ENCODE peak calls at places on chromosomes 13 and 19, in five cellular contexts. Y, B, K, Z and O are unnamed samples.

GRCh38 chr19:7772752-7773291 is 9.8 kb downstream of the CLEC4M start:
- DNase-seq in Z (no peak), B (no peak), Y (peak), K (no peak), O (peak)

GRCh38 chr19:19747357-19748220 is 14.7 kb upstream of the ZNF14 start:
- DNase-seq in Z (no peak), Y (no peak), K (no peak), B (no peak), O (no peak)

GRCh38 chr19:41403181-41403970 is 5.8 kb downstream of the BCKDHA start:
- DNase-seq in Z (no peak), Y (no peak), B (no peak), K (no peak), O (no peak)

GRCh38 chr13:112119192-112120030 is 52.5 kb downstream of the SOX1 start:
- DNase-seq in B (no peak), K (no peak), Y (no peak), Z (no peak), O (no peak)

GRCh38 chr19:3035542-3036118 is 6.5 kb upstream of the TLE2 start:
- DNase-seq in Y (peak), Z (peak), K (peak), B (peak), O (peak)

GRCh38 chr19:3618144-3618810 is 8.3 kb downstream of the CACTIN start:
- DNase-seq in B (peak), Y (no peak), Z (no peak), K (peak), O (peak)

GRCh38 chr19:58054792-58055482 is 4.1 kb upstream of the ZNF135 start:
- DNase-seq in Y (peak), B (peak), Z (no peak), K (no peak), O (no peak)

GRCh38 chr19:48826606-48827020 is 9.7 kb downstream of the HSD17B14 start:
- DNase-seq in K (no peak), Z (no peak), Y (no peak), B (no peak), O (peak)

GRCh38 chr13:52995946-52996345 is 32.7 kb upstream of the OLFM4 start:
- DNase-seq in Y (no peak), Z (no peak), K (no peak), B (no peak), O (no peak)

GRCh38 chr13:114032121-114032799 is 58.4 kb upstream of the C13orf46 start:
- DNase-seq in Y (no peak), Z (no peak), B (peak), K (no peak), O (no peak)

GRCh38 chr19:55070755-55071502 is 4.7 kb upstream of the EPS8L1 start:
- DNase-seq in Z (no peak), B (peak), Y (peak), K (no peak), O (peak)

GRCh38 chr19:4379383-4380253 is 20.7 kb downstream of the SH3GL1 start:
- DNase-seq in Y (peak), Z (no peak), B (no peak), K (peak), O (peak)

GRCh38 chr13:40660270-40660669 is 6.2 kb downstream of the FOXO1 start:
- DNase-seq in Z (no peak), K (no peak), B (no peak), Y (no peak), O (no peak)

GRCh38 chr13:91031508-91031907 is 316.0 kb upstream of the MIR17HG start:
- DNase-seq in B (no peak), K (no peak), Z (no peak), Y (no peak), O (no peak)

GRCh38 chr19:52492201-52492960 is 35.1 kb upstream of the ZNF808 start:
- DNase-seq in Z (no peak), K (no peak), B (no peak), Y (no peak), O (no peak)

GRCh38 chr19:50001158-50001557 is 24.0 kb downstream of the VRK3 start:
- DNase-seq in Z (no peak), Y (no peak), K (no peak), B (no peak), O (no peak)

GRCh38 chr19:35265126-35265995 is 3.4 kb upstream of the USF2 start:
- DNase-seq in Z (no peak), Y (peak), K (no peak), B (no peak), O (peak)

GRCh38 chr13:42378383-42378780 is 106.4 kb downstream of the AKAP11 start:
- DNase-seq in Y (no peak), B (no peak), Z (no peak), K (no peak), O (no peak)

GRCh38 chr13:40061466-40062450 is 406.3 kb downstream of the COG6 start:
- DNase-seq in Z (no peak), Y (peak), B (no peak), K (no peak), O (peak)

GRCh38 chr13:75480691-75481175 is 1.2 kb downstream of the TBC1D4 start:
- DNase-seq in Z (no peak), K (peak), Y (peak), B (peak), O (peak)

GRCh38 chr13:106318941-106319411 is 216.5 kb downstream of the EFNB2 start:
- DNase-seq in B (peak), Z (peak), K (no peak), Y (peak), O (peak)

GRCh38 chr19:6734096-6734696 is 3.2 kb downstream of the GPR108 start:
- DNase-seq in Z (no peak), Y (no peak), K (no peak), B (no peak), O (no peak)

GRCh38 chr19:6735181-6735891 is 2.0 kb downstream of the GPR108 start:
- DNase-seq in Z (no peak), B (no peak), K (no peak), Y (no peak), O (no peak)

GRCh38 chr19:6732803-6733337 is 4.5 kb downstream of the GPR108 start:
- DNase-seq in K (no peak), Z (no peak), B (no peak), Y (no peak), O (no peak)

GRCh38 chr19:6731822-6732221 is 5.6 kb downstream of the GPR108 start:
- DNase-seq in K (no peak), Y (no peak), B (no peak), Z (no peak), O (no peak)

DNA sequence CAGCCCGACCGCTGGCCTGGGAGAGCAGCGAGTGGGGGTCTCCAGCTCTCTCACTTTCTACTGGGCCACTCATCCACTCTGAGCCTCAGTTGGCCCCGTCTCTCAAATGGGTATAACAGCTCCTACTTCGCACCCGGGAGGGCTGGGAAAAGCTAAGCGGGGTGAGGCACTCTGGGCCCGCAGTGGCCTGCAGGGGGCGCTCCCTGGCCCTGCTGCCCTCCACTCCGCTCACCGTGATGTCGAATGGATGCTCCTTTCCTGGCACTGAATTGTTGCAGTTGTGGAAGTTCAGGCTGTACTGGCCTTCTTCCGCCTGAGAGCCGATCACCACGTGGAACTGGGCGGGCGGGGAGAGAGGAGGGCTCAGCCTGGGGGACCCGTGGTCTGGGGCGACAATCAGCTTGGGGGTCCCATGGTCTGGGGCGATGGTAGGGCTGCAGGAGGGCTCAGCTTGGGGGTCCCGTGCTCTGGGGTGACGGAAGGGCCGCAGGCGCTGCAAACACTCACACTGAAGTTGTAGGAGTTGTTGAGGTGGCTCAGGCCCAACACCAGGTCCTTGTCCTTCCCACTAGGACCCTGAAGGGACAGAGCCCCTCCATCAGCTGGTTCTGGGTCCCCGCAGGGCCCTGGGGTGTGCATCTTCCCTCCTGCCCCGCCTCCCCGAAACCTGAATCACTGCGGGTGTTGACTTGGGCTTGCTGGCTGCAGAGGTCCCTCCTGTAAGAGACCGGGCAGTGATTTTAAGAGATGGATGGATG is 3.9 kb downstream of the GPR108 start:
- DNase-seq in Z (no peak), Y (no peak), B (no peak), K (no peak), O (no peak)
- TF ChIP-seq CTCF in Z (peak), Y (peak), B (peak), K (peak), O (peak)

DNA sequence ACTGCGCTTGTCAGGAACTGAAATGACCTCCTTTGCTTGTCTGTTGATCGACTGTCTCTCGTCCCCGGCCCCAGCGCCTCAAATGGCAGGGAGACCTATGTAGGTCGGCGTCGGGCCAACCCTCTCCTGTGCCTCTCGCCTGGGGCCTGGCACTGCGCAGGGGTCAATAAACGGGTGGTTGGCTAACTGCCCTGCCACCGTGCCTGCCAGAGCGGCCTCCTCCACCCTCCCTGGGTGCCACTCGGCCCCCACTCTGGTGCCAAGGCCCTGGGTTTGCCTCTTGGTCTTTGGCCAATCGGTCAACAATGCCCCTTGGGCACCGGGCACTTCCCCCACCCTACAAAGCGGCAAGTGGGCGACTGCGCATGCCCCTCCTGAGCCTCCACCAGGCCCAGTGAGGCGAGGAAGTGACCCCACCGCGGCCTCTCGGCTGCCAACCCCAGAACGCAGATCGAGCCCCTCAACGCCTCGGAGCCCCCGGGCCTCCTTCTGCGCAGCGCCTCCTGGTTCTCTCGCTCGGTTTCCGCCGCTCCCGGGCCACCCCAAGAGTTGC is 1.1 kb downstream of the KEAP1 start:
- DNase-seq in K (peak), Z (no peak), Y (no peak), B (peak), O (peak)
- TF ChIP-seq CTCF in K (peak), Z (no peak), Y (no peak), B (no peak), O (no peak)

GRCh38 chr19:16441661-16442071 is 30.1 kb downstream of the EPS15L1 start:
- DNase-seq in Z (no peak), K (no peak), Y (no peak), B (no peak), O (peak)
- TF ChIP-seq CTCF in Z (peak), K (no peak), Y (peak), B (peak), O (peak)

DNA sequence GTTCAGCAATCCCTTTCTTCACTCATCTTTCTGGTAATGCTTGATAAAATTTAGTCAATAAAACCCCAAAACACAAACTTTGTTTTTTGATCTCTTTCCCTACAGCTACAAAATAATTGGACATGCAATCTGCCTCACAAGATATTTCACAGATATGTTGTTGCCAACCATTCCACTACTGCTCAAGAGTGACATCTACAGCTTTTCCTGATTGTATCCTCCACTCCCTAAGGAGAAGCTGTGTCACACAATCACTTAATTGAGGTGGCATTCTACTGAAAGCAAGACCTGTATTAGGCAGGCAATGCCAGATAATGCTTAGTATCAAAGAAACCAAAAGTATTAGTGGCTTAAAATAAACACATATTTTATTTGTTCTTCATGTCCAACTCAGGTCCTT is 1646.2 kb upstream of the SPRY2 start:
- DNase-seq in B (no peak), Z (no peak), Y (peak), K (no peak), O (peak)
- TF ChIP-seq CTCF in B (no peak), Z (no peak), Y (no peak), K (no peak), O (no peak)

GRCh38 chr19:14561249-14561648 is 10.6 kb downstream of the NDUFB7 start:
- DNase-seq in K (no peak), Y (no peak), B (no peak), Z (no peak), O (no peak)
- TF ChIP-seq CTCF in K (no peak), Y (no peak), B (no peak), Z (no peak), O (no peak)

GRCh38 chr13:66354880-66355279 is 875.3 kb downstream of the PCDH9 start:
- DNase-seq in B (no peak), Z (no peak), K (no peak), Y (peak), O (no peak)

GRCh38 chr13:66362485-66362884 is 867.7 kb downstream of the PCDH9 start:
- DNase-seq in Y (no peak), Z (no peak), B (no peak), K (no peak), O (no peak)

GRCh38 chr13:66359393-66359792 is 870.7 kb downstream of the PCDH9 start:
- DNase-seq in B (no peak), Z (no peak), K (no peak), Y (no peak), O (no peak)

GRCh38 chr13:66359910-66360552 is 870.1 kb downstream of the PCDH9 start:
- DNase-seq in B (no peak), Z (no peak), K (no peak), Y (no peak), O (no peak)

GRCh38 chr13:66358564-66358963 is 871.6 kb downstream of the PCDH9 start:
- DNase-seq in B (peak), Y (no peak), Z (no peak), K (no peak), O (no peak)
- TF ChIP-seq CTCF in B (no peak), Y (no peak), Z (no peak), K (no peak), O (no peak)

GRCh38 chr13:61684976-61685682 is 269.5 kb upstream of the PCDH20 start:
- DNase-seq in K (no peak), Z (no peak), Y (no peak), B (no peak), O (no peak)

GRCh38 chr13:61685683-61686013 is 270.0 kb upstream of the PCDH20 start:
- DNase-seq in Y (peak), Z (no peak), B (no peak), K (no peak), O (peak)
- TF ChIP-seq CTCF in Y (peak), Z (no peak), B (no peak), K (no peak), O (peak)

DNA sequence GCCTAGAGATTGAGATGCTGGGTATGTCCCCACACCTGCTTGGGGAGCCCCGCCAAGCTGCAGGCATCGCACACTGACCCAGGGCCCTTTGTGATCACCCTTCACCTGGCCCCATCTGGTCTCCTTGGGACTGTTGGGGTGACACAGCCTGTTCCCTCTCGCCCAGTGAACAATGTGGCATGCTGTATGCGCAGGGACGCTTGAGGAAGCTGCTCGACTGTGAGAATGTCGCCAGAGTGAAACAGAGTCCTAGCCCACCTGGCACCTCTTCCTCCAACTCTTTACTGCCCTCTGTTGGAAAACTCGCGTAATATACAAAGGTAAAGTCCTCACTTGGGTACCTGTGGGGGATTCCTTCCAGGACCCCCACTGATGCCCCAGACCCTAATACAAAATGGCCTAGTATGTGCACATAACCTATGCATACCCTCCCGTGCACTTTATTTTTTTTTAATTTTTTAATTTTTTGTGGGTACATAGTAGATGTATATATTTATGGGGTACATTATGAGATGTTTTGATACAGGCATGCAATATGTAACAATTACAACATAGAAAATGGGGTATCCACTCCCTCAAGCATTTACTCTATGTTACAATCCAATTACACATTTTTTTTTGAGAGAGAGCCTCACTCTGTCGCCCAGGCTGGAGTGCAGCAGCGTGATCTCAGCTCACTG is 9.0 kb downstream of the BLOC1S3 start:
- DNase-seq in B (no peak), Z (no peak), K (no peak), Y (no peak), O (peak)
- TF ChIP-seq CTCF in B (peak), Z (peak), K (peak), Y (peak), O (peak)